ENCODE peak calls at places on chromosomes 4 and X, in four cellular contexts. E is tibial artery, J is fibroblast of lung, U is T-helper 2 cell. P is an unnamed sample.

GRCh38 chr4:101795704-101796103 is 5.2 kb downstream of the BANK1 start:
- DNase-seq in E (no peak), J (no peak), U (no peak), P (no peak)

GRCh38 chr4:173325007-173325736 is 9.0 kb downstream of the HMGB2 start:
- DNase-seq in U (no peak), J (no peak), E (no peak), P (no peak)

GRCh38 chr4:40976343-40976742 is 226.6 kb downstream of the NSUN7 start:
- DNase-seq in J (peak), E (no peak), U (no peak), P (no peak)

GRCh38 chrX:15815779-15816452 is 25.6 kb downstream of the ZRSR2 start:
- DNase-seq in J (no peak), U (no peak), E (no peak), P (no peak)

GRCh38 chrX:110836982-110837381 is 41.4 kb upstream of the CHRDL1 start:
- DNase-seq in J (no peak), U (no peak), E (no peak), P (no peak)

GRCh38 chrX:87397103-87397886 is 120.3 kb upstream of the KLHL4 start:
- DNase-seq in U (no peak), J (peak), E (no peak), P (no peak)

GRCh38 chrX:132958086-132958703 is at the start of gene HS6ST2:
- DNase-seq in E (no peak), U (no peak), J (no peak), P (no peak)

GRCh38 chr4:74503580-74503979 is 58.6 kb downstream of the AREG start:
- DNase-seq in E (no peak), J (peak), U (no peak), P (no peak)

GRCh38 chr4:137474711-137475301 is 57.5 kb downstream of the PCDH18 start:
- DNase-seq in J (peak), E (no peak), U (no peak), P (no peak)

GRCh38 chrX:22194207-22194606 is 78.5 kb upstream of the CBLL2 start:
- DNase-seq in J (no peak), E (no peak), U (no peak), P (no peak)

GRCh38 chrX:133215747-133216146 is 2.4 kb downstream of the TFDP3 start:
- DNase-seq in J (peak), E (no peak), U (no peak), P (no peak)

GRCh38 chrX:153516055-153516454 is 1.4 kb upstream of the ATP2B3 start:
- DNase-seq in E (no peak), U (no peak), J (peak), P (no peak)

GRCh38 chr4:150297861-150298474 is 219.7 kb downstream of the DCLK2 start:
- DNase-seq in U (no peak), J (peak), E (peak), P (no peak)

GRCh38 chrX:16451331-16451730 is 198.6 kb upstream of the S100G start:
- DNase-seq in J (no peak), U (no peak), E (no peak), P (no peak)

GRCh38 chrX:55142206-55142918 is 53.5 kb downstream of the PAGE2 start:
- DNase-seq in J (no peak), U (no peak), E (no peak), P (no peak)

GRCh38 chr4:2443061-2443730 is 24.4 kb downstream of the CFAP99 start:
- DNase-seq in U (no peak), J (no peak), E (no peak), P (no peak)

GRCh38 chr4:140252144-140252741 is 98.3 kb upstream of the MAML3 start:
- DNase-seq in U (no peak), J (no peak), E (no peak), P (no peak)

GRCh38 chr4:177119021-177119461 is 190.6 kb upstream of the NEIL3 start:
- DNase-seq in J (peak), U (no peak), E (no peak), P (no peak)

GRCh38 chr4:158250321-158250720 is 40.0 kb downstream of the TMEM144 start:
- DNase-seq in J (no peak), U (no peak), E (peak), P (no peak)

GRCh38 chr4:7960790-7961655 is 21.4 kb upstream of the AFAP1 start:
- DNase-seq in U (peak), E (peak), J (peak), P (no peak)

GRCh38 chr4:13544556-13545393 is 467 bp upstream of the NKX3-2 start:
- DNase-seq in J (peak), U (no peak), E (peak), P (no peak)

GRCh38 chr4:83316459-83317170 is 18.0 kb downstream of the HPSE start:
- DNase-seq in U (no peak), J (no peak), E (no peak), P (no peak)

GRCh38 chr4:3342182-3342854 is 49.5 kb downstream of the RGS12 start:
- DNase-seq in J (peak), U (no peak), E (no peak), P (no peak)

GRCh38 chr4:17373666-17374065 is 138.2 kb downstream of the QDPR start:
- DNase-seq in E (no peak), J (no peak), U (no peak), P (no peak)

GRCh38 chr4:49032440-49033161 is 46.5 kb downstream of the CWH43 start:
- DNase-seq in E (no peak), U (no peak), J (no peak), P (no peak)

GRCh38 chr4:186805020-186805820 is 81.6 kb upstream of the FAT1 start:
- DNase-seq in U (no peak), E (no peak), J (no peak), P (no peak)

P was measured in T-helper 9 cell.